ENCODE peak calls at places on chromosome 18, in five cellular contexts. C is tibial artery, Y is mammary epithelial cell, K is mesothelial cell of epicardium, U is GM06990. E is an unnamed sample.

GRCh38 chr18:9708882-9709877 is 1.1 kb downstream of the RAB31 start:
- DNase-seq in C (peak; percentile 69), Y (no peak), K (peak; percentile 53), U (peak; percentile 63), E (no peak)

GRCh38 chr18:22194151-22194598 is 24.8 kb downstream of the GATA6 start:
- DNase-seq in C (no peak), Y (no peak), K (peak; percentile 52), U (no peak), E (peak; percentile 45)

GRCh38 chr18:29644276-29644675 is 1398.3 kb downstream of the DSC3 start:
- DNase-seq in C (no peak), Y (peak; percentile 53), K (no peak), U (no peak), E (no peak)

GRCh38 chr18:72470391-72470790 is 73.8 kb downstream of the CBLN2 start:
- DNase-seq in C (no peak), Y (no peak), K (no peak), U (no peak), E (no peak)

GRCh38 chr18:32277492-32277988 is 87.7 kb downstream of the MEP1B start:
- DNase-seq in C (no peak), Y (no peak), K (no peak), U (no peak), E (no peak)

GRCh38 chr18:13809521-13810252 is 14.3 kb upstream of the MC5R start:
- DNase-seq in C (no peak), Y (no peak), K (no peak), U (no peak), E (no peak)

GRCh38 chr18:10454800-10455550 is 540 bp downstream of the APCDD1 start:
- DNase-seq in C (peak; percentile 70), Y (peak; percentile 47), K (peak; percentile 68), U (no peak), E (peak; percentile 43)

GRCh38 chr18:43596106-43596712 is 318.9 kb upstream of the SYT4 start:
- DNase-seq in C (no peak), Y (peak; percentile 14), K (no peak), U (no peak), E (no peak)

GRCh38 chr18:73431620-73432019 is 563.8 kb upstream of the NETO1 start:
- DNase-seq in C (no peak), Y (peak; percentile 2), K (no peak), U (no peak), E (no peak)

GRCh38 chr18:41829648-41830516 is 125.2 kb upstream of the PIK3C3 start:
- DNase-seq in C (no peak), Y (peak; percentile 9), K (no peak), U (no peak), E (no peak)

GRCh38 chr18:60984496-60984895 is 348.7 kb upstream of the CDH20 start:
- DNase-seq in C (no peak), Y (peak; percentile 46), K (no peak), U (no peak), E (no peak)

GRCh38 chr18:55552498-55553189 is 35.3 kb downstream of the TCF4 start:
- DNase-seq in C (no peak), Y (no peak), K (no peak), U (no peak), E (no peak)

GRCh38 chr18:13810950-13811485 is 12.9 kb upstream of the MC5R start:
- DNase-seq in C (no peak), Y (no peak), K (no peak), U (no peak), E (no peak)

GRCh38 chr18:47809420-47809819 is 121.0 kb downstream of the SMAD2 start:
- DNase-seq in C (no peak), Y (no peak), K (no peak), U (no peak), E (no peak)

GRCh38 chr18:23992119-23992940 is 22.2 kb upstream of the TTC39C start:
- DNase-seq in C (no peak), Y (peak; percentile 91), K (no peak), U (peak; percentile 59), E (no peak)

GRCh38 chr18:21914739-21915319 is 174.2 kb downstream of the MIB1 start:
- DNase-seq in C (no peak), Y (peak; percentile 25), K (no peak), U (no peak), E (no peak)

GRCh38 chr18:39434223-39434622 is 1868.6 kb upstream of the CELF4 start:
- DNase-seq in C (no peak), Y (no peak), K (no peak), U (no peak), E (no peak)

GRCh38 chr18:21702602-21703001 is 2.0 kb downstream of the ABHD3 start:
- DNase-seq in C (no peak), Y (no peak), K (no peak), U (no peak), E (no peak)

GRCh38 chr18:78733762-78734613 is 245.6 kb upstream of the SALL3 start:
- DNase-seq in C (peak; percentile 35), Y (no peak), K (no peak), U (no peak), E (no peak)

GRCh38 chr18:40529478-40529877 is 1425.6 kb upstream of the PIK3C3 start:
- DNase-seq in C (no peak), Y (peak; percentile 49), K (no peak), U (no peak), E (no peak)

GRCh38 chr18:7844017-7844416 is 276.9 kb downstream of the PTPRM start:
- DNase-seq in C (no peak), Y (no peak), K (no peak), U (no peak), E (no peak)

GRCh38 chr18:48785091-48785614 is 165.6 kb downstream of the SMAD7 start:
- DNase-seq in C (peak; percentile 66), Y (no peak), K (no peak), U (peak; percentile 69), E (no peak)

GRCh38 chr18:39702888-39703287 is 2137.3 kb upstream of the CELF4 start:
- DNase-seq in C (no peak), Y (no peak), K (no peak), U (no peak), E (no peak)

GRCh38 chr18:34707670-34708069 is 2.4 kb upstream of the DTNA start:
- DNase-seq in C (peak; percentile 76), Y (peak; percentile 92), K (peak; percentile 47), U (no peak), E (no peak)

GRCh38 chr18:71028285-71028762 is 739.5 kb downstream of the SOCS6 start:
- DNase-seq in C (no peak), Y (no peak), K (no peak), U (no peak), E (no peak)

GRCh38 chr18:75125359-75126331 is 83.3 kb downstream of the PTGR3 start:
- DNase-seq in C (peak; percentile 60), Y (peak; percentile 12), K (peak; percentile 31), U (no peak), E (no peak)

GRCh38 chr18:49861659-49862058 is 48.3 kb upstream of the ACAA2 start:
- DNase-seq in C (no peak), Y (no peak), K (no peak), U (no peak), E (no peak)
- TF ChIP-seq CTCF in C (no peak), Y (peak; percentile 14), K (peak; percentile 32), U (peak; percentile 47), E (peak; percentile 36)

GRCh38 chr18:54358495-54358793 is 738 bp downstream of the C18orf54 start:
- DNase-seq in C (no peak), Y (peak; percentile 24), K (no peak), U (no peak), E (peak; percentile 18)

GRCh38 chr18:54359233-54359632 is 1.5 kb downstream of the C18orf54 start:
- DNase-seq in C (no peak), Y (no peak), K (no peak), U (no peak), E (no peak)

GRCh38 chr18:54360406-54360805 is 2.7 kb downstream of the C18orf54 start:
- DNase-seq in C (no peak), Y (no peak), K (no peak), U (no peak), E (no peak)

GRCh38 chr18:54357082-54357659 is 487 bp downstream of the STARD6 start:
- DNase-seq in C (no peak), Y (peak; percentile 37), K (no peak), U (no peak), E (no peak)

DNA sequence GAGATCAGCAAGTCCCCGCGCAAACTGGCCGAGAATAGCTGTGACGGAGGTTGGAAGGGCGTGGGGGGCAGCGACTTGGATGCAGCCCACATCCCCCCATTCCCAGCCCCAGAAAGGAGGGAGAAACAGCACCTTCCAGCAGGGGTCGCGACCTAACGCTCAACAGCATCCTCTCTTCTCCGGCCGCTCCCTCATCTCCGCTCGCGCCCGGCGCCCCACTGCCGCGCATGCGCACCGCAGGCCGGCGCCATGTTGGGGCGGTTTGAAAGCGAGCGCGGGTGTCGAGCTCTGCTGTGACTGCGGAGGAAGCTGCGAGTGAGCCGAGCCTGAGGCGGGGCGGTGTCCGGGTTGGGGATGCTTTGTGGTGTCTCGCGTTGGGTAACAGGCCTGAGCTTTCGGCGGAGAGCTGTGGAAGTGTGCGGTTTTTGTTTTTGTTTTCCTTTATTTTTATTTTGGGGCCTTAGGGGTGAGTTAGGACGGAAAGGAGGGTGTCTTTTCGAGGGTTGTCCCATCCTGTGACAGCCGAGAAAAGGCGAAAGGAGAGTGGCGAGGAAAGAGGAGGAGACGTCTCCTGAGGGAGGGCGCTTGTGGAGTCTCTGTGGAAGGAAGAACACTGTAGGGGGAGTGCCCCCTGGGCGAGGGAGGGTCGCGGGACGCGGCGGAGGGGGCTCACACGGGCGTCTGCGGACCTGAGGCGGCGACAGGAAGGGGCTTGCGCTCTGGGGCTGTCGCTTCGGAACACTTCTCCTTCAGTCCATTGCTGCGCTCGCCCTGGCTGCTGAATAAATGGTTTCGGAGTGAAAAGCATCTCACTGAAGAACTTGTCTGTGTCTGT is at the start of the genes C18orf54 and STARD6:
- DNase-seq in C (peak; percentile 89), Y (peak; percentile 88), K (peak; percentile 88), U (peak; percentile 96), E (peak; percentile 90)
- TF ChIP-seq CTCF in C (no peak), Y (peak; percentile 16), K (no peak), U (peak; percentile 78), E (peak; percentile 61)

DNA sequence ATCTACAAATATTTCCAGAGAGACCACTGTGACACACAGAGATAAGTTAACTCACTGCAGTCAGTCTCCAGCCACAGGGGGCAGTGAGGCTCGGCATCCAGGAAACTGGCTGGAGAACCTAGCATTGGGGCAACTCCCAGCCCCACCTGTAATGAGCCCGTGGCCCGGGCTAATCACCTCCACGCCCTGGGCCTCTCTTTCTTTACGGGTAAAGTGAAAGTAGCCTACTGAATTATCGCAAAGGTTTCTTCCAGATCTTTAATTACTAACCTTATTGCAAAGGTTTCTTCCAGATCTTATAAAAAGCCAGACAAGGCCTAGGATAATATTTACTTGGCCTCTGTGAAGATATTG is 45.6 kb upstream of the ACAA2 start:
- DNase-seq in C (no peak), Y (no peak), K (no peak), U (no peak), E (no peak)
- TF ChIP-seq CTCF in C (no peak), Y (no peak), K (peak; percentile 24), U (no peak), E (no peak)

GRCh38 chr18:14976736-14977430 is 228.9 kb downstream of the ANKRD30B start:
- DNase-seq in C (no peak), Y (peak; percentile 12), K (no peak), U (no peak), E (no peak)

GRCh38 chr18:14975431-14975830 is 227.5 kb downstream of the ANKRD30B start:
- DNase-seq in C (no peak), Y (no peak), K (no peak), U (no peak), E (no peak)

GRCh38 chr18:14979875-14980274 is 231.9 kb downstream of the ANKRD30B start:
- DNase-seq in C (no peak), Y (no peak), K (no peak), U (no peak), E (no peak)

GRCh38 chr18:14978191-14978590 is 230.2 kb downstream of the ANKRD30B start:
- DNase-seq in C (no peak), Y (no peak), K (no peak), U (no peak), E (no peak)

GRCh38 chr18:14978962-14979535 is 231.1 kb downstream of the ANKRD30B start:
- DNase-seq in C (no peak), Y (no peak), K (no peak), U (no peak), E (no peak)
- TF ChIP-seq CTCF in C (no peak), Y (peak; percentile 23), K (no peak), U (peak; percentile 5), E (no peak)

E was measured in progenitor cell of endocrine pancreas.